ENCODE peak calls at places on chromosomes 12 and 14, in five cellular contexts. J is activated CD4-positive, alpha-beta memory T cell treated with anti-CD3 and anti-CD28 coated beads, Interleukin-2, amount 10 ng/mL, durations not matched to agents 7 days and 5 days; B is GM06990; Q is AG08395; H is sigmoid colon. N is an unnamed sample.

GRCh38 chr14:57982802-57983201 is 116.9 kb upstream of the SLC35F4 start:
- DNase-seq in Q (no peak), B (no peak), H (no peak), J (no peak), N (no peak)

GRCh38 chr12:128684357-128684756 is 139.4 kb downstream of the SLC15A4 start:
- DNase-seq in H (no peak), Q (no peak), J (no peak), B (no peak), N (no peak)

GRCh38 chr14:34134484-34134883 is 183.6 kb upstream of the EGLN3 start:
- DNase-seq in H (no peak), B (no peak), Q (no peak), J (no peak), N (no peak)

GRCh38 chr12:30630378-30631285 is 65.0 kb downstream of the IPO8 start:
- DNase-seq in B (no peak), H (no peak), J (no peak), Q (no peak), N (no peak)

GRCh38 chr14:73049428-73049827 is 8.9 kb upstream of the RBM25 start:
- DNase-seq in Q (no peak), H (no peak), B (no peak), J (no peak), N (no peak)

GRCh38 chr12:104877107-104877705 is 80.9 kb downstream of the SLC41A2 start:
- DNase-seq in B (no peak), J (peak), H (no peak), Q (peak), N (no peak)

GRCh38 chr12:107057071-107057834 is 36.1 kb downstream of the CRY1 start:
- DNase-seq in Q (peak), B (no peak), J (no peak), H (no peak), N (no peak)

GRCh38 chr14:65044596-65044959 is 57.7 kb downstream of the MAX start:
- DNase-seq in Q (no peak), J (no peak), B (no peak), H (no peak), N (no peak)

GRCh38 chr12:54257332-54257731 is 22.6 kb downstream of the CBX5 start:
- DNase-seq in J (no peak), B (no peak), H (no peak), Q (no peak), N (no peak)

GRCh38 chr14:56211844-56212243 is 93.6 kb downstream of the PELI2 start:
- DNase-seq in J (no peak), H (no peak), B (no peak), Q (no peak), N (no peak)

N was measured in activated B cell treated with CpG ODN at 0.5 μM for 24 hours.